ENCODE peak calls at places on chromosomes 12 and 14, in four cellular contexts. F is IMR-90, L is HepG2, U is A549. W is an unnamed sample.
A peak's percentile ranks its signal among the peaks of the same experiment; 100 is the strongest.

GRCh38 chr12:12425616-12426015 is 68.7 kb downstream of the BORCS5 start:
- DNase-seq in F (peak; percentile 71), L (no peak), U (no peak), W (no peak)

GRCh38 chr12:74747305-74747704 is 209.7 kb downstream of the ATXN7L3B start:
- DNase-seq in F (peak; percentile 16), L (no peak), U (no peak), W (peak; percentile 21)

GRCh38 chr14:33386771-33387170 is 448.1 kb downstream of the NPAS3 start:
- DNase-seq in F (no peak), L (no peak), U (no peak), W (no peak)

GRCh38 chr12:26271889-26272492 is 76.6 kb downstream of the SSPN start:
- DNase-seq in F (peak; percentile 96), L (no peak), U (no peak), W (no peak)

GRCh38 chr12:5047094-5047493 is 3.4 kb downstream of the KCNA5 start:
- DNase-seq in F (no peak), L (no peak), U (no peak), W (no peak)

GRCh38 chr12:60393093-60393492 is 797.3 kb downstream of the SLC16A7 start:
- DNase-seq in F (no peak), L (no peak), U (no peak), W (no peak)

GRCh38 chr12:122203301-122203967 is at the start of gene B3GNT4:
- DNase-seq in F (peak; percentile 26), L (no peak), U (peak; percentile 79), W (peak; percentile 32)

GRCh38 chr14:66311935-66312334 is 174.2 kb upstream of the CCDC196 start:
- DNase-seq in F (no peak), L (no peak), U (no peak), W (no peak)

GRCh38 chr12:92136883-92137582 is 8.6 kb downstream of the BTG1 start:
- DNase-seq in F (peak; percentile 97), L (peak; percentile 65), U (peak; percentile 45), W (peak; percentile 49)

GRCh38 chr12:68899251-68899771 is 33.7 kb downstream of the CPM start:
- DNase-seq in F (peak; percentile 59), L (peak; percentile 46), U (peak; percentile 25), W (peak; percentile 8)
- TF ChIP-seq RAD21 in F (peak; percentile 61), L (peak; percentile 75), U (peak; percentile 72), W (peak; percentile 78)

DNA sequence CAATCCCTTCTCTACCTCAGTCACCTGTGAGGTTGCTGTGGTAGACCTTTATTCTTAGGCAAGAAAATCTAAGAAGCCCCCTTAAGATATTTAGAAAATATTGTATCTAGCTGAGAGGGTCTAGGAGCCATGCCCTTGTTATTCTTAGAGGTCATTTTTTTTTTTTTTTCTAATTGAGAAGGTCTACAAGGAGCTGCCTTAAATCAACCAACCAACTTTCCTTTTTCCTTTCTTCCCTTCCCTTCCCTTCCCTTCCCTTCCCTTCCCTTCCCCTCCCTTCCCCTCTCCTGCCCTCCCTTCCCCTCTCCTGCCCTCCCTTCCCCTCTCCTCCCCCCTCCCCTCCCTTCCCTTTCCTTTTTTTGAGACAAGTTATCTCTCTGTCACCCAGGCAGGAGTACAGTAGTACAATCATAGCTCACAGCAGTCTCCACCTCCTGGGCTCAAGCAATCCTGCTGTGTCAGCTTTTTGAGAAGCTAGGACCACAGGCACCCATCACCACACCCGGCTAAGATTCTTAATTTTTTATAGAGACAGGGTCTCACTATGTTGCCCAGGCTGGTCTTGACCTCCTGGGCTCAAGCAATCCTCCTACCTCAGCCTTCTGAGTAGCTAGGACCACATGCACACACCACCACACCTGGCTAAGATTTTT is 668.4 kb upstream of the FBXO33 start:
- DNase-seq in F (no peak), L (no peak), U (no peak), W (no peak)
- TF ChIP-seq RAD21 in F (no peak), L (no peak), U (no peak), W (no peak)

DNA sequence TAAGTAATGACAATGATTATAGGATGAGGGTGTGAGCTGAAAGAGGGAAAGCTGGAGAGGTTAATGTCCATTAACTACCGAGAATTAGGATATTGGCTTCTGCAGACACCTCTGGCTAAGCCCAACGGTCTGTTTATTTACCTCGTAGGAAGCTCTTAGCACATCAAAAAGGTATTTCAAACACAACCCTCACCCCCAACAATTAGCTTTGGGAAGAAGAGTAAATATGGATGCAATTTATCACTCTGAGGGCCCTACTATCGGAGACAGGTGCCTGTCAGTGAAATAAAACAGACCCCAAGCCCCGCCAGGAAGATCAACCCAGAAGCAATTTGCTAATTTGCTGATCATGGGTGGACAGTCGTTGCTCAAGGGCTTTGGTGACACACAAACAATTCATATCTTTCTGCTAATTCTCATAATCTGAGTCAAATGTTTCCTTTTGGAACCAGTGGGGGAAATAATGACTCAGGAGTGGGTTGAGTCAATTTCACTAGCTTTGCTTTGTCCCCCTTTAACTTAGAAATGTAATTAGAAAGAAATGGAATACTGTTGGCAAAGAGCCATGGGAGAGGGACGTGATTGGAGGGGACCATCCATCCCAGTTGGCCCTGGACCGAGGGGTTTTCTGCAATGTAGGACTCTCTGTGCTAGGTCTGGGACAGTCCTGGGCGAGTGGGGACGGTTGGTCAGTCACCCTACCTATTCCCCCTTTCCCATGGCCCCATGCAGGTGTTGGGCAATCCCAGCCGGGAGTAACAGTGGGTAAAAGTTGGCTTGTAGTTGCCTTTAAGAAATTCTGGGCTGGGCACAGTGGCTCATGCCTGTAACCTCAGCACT is 99.1 kb upstream of the MED13L start:
- DNase-seq in F (peak; percentile 83), L (no peak), U (peak; percentile 64), W (no peak)
- TF ChIP-seq RAD21 in F (peak; percentile 11), L (no peak), U (peak; percentile 45), W (no peak)

GRCh38 chr12:52119398-52120254 is 40.1 kb downstream of the SMIM41 start:
- DNase-seq in F (no peak), L (peak; percentile 70), U (peak; percentile 55), W (peak; percentile 47)
- TF ChIP-seq RAD21 in F (no peak), L (no peak), U (peak; percentile 12), W (peak; percentile 48)

GRCh38 chr12:1800646-1801284 is 19.6 kb upstream of the LRTM2 start:
- DNase-seq in F (peak; percentile 54), L (peak; percentile 37), U (peak; percentile 41), W (no peak)
- TF ChIP-seq RAD21 in F (peak; percentile 73), L (peak; percentile 75), U (peak; percentile 15), W (no peak)

GRCh38 chr14:103847954-103848719 is 762 bp upstream of the PPP1R13B start:
- DNase-seq in F (no peak), L (peak; percentile 40), U (no peak), W (no peak)

GRCh38 chr14:103847439-103847953 is at the start of gene PPP1R13B:
- DNase-seq in F (peak; percentile 71), L (peak; percentile 78), U (peak; percentile 89), W (peak; percentile 65)

GRCh38 chr14:103846008-103846568 is 1.3 kb downstream of the PPP1R13B start:
- DNase-seq in F (no peak), L (no peak), U (no peak), W (no peak)

GRCh38 chr14:103845327-103845726 is 2.0 kb downstream of the PPP1R13B start:
- DNase-seq in F (no peak), L (no peak), U (no peak), W (no peak)

DNA sequence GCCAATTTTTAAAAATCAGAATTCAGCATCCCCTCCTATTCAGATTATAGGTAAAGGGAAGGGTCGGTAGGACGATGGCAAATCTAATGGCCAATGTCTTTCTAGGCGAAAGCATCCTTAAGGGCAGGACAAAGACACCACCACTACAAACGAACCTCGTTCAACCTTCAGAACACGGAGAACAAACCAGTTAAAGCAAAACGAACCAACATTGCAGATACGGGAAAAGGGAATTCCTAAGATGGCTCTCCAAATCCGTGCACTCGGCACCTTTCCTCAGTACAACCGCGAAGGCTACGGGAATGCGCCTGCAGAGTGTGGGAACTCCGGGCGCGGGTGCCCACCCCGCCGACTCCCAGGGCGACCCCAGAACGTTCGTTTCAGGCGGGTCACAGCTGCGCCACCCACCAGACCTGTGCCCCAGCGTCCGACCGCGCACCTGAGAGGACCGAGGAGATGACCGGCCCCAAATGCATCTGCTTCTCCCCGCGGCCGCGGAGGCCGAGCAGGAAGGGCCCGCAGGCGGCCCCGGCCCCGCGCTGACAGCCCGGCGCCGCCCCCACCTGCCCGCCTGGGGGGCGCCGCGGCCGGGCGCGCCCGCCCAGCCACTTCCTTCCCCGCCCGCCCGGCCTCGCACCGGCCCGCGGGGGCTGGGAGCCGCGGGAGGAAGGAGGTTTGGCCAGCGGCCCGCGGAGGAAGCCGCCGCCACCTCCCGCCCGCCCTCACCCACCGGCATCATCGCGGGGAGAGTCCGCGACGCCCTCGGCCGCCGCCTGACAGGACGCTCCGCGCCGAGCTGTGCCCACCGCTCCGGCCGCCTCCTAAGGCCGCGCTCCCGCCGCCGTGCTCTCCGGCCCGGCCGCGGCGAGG is 571 bp downstream of the PPP1R13B start:
- DNase-seq in F (no peak), L (no peak), U (no peak), W (no peak)
- TF ChIP-seq RAD21 in F (no peak), L (no peak), U (no peak), W (no peak)

W was measured in HCT116.